ENCODE peak calls at places on chromosomes 1 and 21, in nine cellular contexts. O, Z, Y, S, B, F, M, I and X are unnamed samples.
A peak's percentile ranks its signal among the peaks of the same experiment; 100 is the strongest.

GRCh38 chr1:97904528-97904927 is 16.3 kb downstream of the DPYD start:
- DNase-seq in O (no peak), Z (peak; percentile 71), Y (no peak), S (peak; percentile 75), B (peak; percentile 61), F (no peak), M (no peak), I (peak; percentile 14), X (peak; percentile 79)

GRCh38 chr21:38126677-38127271 is 130.0 kb upstream of the KCNJ15 start:
- DNase-seq in O (no peak), Z (peak; percentile 53), Y (peak; percentile 48), S (peak; percentile 64), B (peak; percentile 52), F (peak; percentile 76), M (peak; percentile 82), I (peak; percentile 51), X (peak; percentile 72)

GRCh38 chr1:233151850-233152249 is 143.7 kb downstream of the PCNX2 start:
- DNase-seq in O (no peak), Z (no peak), Y (no peak), S (no peak), B (no peak), F (no peak), M (no peak), I (no peak), X (no peak)

GRCh38 chr1:56403321-56403720 is 176.0 kb downstream of the PLPP3 start:
- DNase-seq in O (no peak), Z (peak; percentile 51), Y (no peak), S (peak; percentile 18), B (no peak), F (no peak), M (no peak), I (no peak), X (peak; percentile 87)

GRCh38 chr21:42865361-42866160 is 13.8 kb downstream of the WDR4 start:
- DNase-seq in O (no peak), Z (no peak), Y (no peak), S (peak; percentile 62), B (peak; percentile 19), F (no peak), M (no peak), I (no peak), X (no peak)

GRCh38 chr1:236953161-236953560 is 51.1 kb downstream of the MT1HL1 start:
- DNase-seq in O (peak; percentile 23), Z (no peak), Y (peak; percentile 8), S (no peak), B (no peak), F (no peak), M (no peak), I (no peak), X (no peak)

GRCh38 chr1:192808588-192809285 is at the start of gene RGS2:
- DNase-seq in O (peak; percentile 98), Z (peak; percentile 87), Y (peak; percentile 91), S (peak; percentile 97), B (peak; percentile 96), F (peak; percentile 97), M (peak; percentile 96), I (peak; percentile 95), X (peak; percentile 91)

GRCh38 chr1:89518116-89518780 is 6.4 kb upstream of the LRRC8B start:
- DNase-seq in O (no peak), Z (no peak), Y (no peak), S (peak; percentile 67), B (no peak), F (no peak), M (no peak), I (no peak), X (no peak)

GRCh38 chr21:33396436-33396835 is 6.8 kb upstream of the IFNGR2 start:
- DNase-seq in O (no peak), Z (no peak), Y (no peak), S (no peak), B (no peak), F (no peak), M (no peak), I (no peak), X (no peak)

GRCh38 chr21:41932191-41932575 is 21.6 kb downstream of the C2CD2 start:
- DNase-seq in O (no peak), Z (peak; percentile 98), Y (no peak), S (peak; percentile 59), B (peak; percentile 82), F (no peak), M (no peak), I (peak; percentile 69), X (peak; percentile 99)

GRCh38 chr1:103583887-103584286 is 12.5 kb downstream of the AMY2B start:
- DNase-seq in O (no peak), Z (no peak), Y (no peak), S (no peak), B (no peak), F (no peak), M (no peak), I (no peak), X (no peak)

GRCh38 chr1:118104956-118105355 is 80.1 kb downstream of the SPAG17 start:
- DNase-seq in O (no peak), Z (no peak), Y (no peak), S (no peak), B (no peak), F (no peak), M (no peak), I (no peak), X (no peak)

GRCh38 chr1:17304827-17305177 is 3.2 kb upstream of the PADI4 start:
- DNase-seq in O (peak; percentile 70), Z (no peak), Y (no peak), S (no peak), B (no peak), F (no peak), M (no peak), I (no peak), X (no peak)

GRCh38 chr1:161091093-161091492 is 1.7 kb upstream of the NECTIN4 start:
- DNase-seq in O (no peak), Z (no peak), Y (no peak), S (no peak), B (no peak), F (peak; percentile 22), M (no peak), I (no peak), X (no peak)

GRCh38 chr1:9996624-9997582 is at the start of gene RBP7:
- DNase-seq in O (peak; percentile 84), Z (no peak), Y (peak; percentile 14), S (peak; percentile 21), B (no peak), F (peak; percentile 72), M (peak; percentile 80), I (no peak), X (no peak)

GRCh38 chr1:102578806-102579205 is 529.5 kb downstream of the COL11A1 start:
- DNase-seq in O (no peak), Z (no peak), Y (no peak), S (peak; percentile 40), B (no peak), F (no peak), M (no peak), I (no peak), X (peak; percentile 13)

GRCh38 chr1:226589008-226589733 is 40.6 kb downstream of the STUM start:
- DNase-seq in O (no peak), Z (no peak), Y (no peak), S (no peak), B (peak; percentile 39), F (no peak), M (no peak), I (no peak), X (no peak)

DNA sequence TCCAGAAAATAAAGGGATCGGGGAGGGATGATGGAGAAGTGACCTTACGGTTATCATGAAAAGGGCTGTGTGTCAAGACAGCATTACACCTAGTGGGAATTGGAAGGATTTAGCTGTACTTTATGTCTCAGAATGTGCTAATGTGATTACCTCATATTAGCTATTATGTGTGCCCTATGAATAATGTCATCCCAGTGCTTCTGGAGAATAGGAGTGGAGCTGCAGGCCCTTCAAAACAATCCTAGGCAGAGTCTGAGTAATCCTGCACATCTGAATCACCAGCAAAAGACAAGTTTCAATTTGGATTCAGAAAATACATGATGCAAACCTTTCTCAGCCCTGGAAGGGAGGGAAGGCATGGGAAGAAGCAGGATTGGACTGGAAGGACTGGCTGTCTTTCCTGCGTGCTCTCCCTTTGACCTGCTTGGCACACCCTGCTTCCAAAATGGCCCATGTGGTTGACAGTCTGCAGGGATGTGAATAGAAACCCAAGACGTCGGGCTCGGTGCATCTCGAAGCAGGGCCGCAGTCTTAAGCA is 54.1 kb upstream of the TARBP1 start:
- DNase-seq in O (peak; percentile 91), Z (peak; percentile 99), Y (no peak), S (peak; percentile 96), B (peak; percentile 92), F (no peak), M (no peak), I (peak; percentile 53), X (peak; percentile 99)
- H3K4me3 ChIP-seq in O (no peak overlapping the region), Z (no peak overlapping the region), Y (no peak overlapping the region), S (no peak overlapping the region), B (no peak overlapping the region), F (no peak overlapping the region), M (no peak overlapping the region), I (no peak overlapping the region), X (no peak overlapping the region)

DNA sequence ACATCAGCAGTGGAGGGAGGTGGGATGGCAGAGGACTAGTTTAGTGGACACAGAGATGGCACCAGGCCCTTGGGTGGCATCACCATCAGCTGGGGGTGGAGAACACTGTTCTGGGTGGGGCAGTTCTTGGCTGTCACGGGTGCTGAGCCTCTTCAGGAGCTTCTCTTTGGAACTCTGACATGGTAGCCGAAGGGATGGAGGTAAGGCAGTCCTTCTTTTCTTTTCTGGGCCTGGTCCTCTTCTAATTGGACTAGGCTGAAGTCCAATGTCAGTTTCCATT is 8.3 kb upstream of the MEF2D start:
- DNase-seq in O (no peak), Z (no peak), Y (no peak), S (no peak), B (no peak), F (no peak), M (no peak), I (no peak), X (no peak)
- H3K4me3 ChIP-seq in O (no peak overlapping the region), Z (no peak overlapping the region), Y (no peak overlapping the region), S (no peak overlapping the region), B (no peak overlapping the region), F (no peak overlapping the region), M (no peak overlapping the region), I (no peak overlapping the region), X (no peak overlapping the region)

DNA sequence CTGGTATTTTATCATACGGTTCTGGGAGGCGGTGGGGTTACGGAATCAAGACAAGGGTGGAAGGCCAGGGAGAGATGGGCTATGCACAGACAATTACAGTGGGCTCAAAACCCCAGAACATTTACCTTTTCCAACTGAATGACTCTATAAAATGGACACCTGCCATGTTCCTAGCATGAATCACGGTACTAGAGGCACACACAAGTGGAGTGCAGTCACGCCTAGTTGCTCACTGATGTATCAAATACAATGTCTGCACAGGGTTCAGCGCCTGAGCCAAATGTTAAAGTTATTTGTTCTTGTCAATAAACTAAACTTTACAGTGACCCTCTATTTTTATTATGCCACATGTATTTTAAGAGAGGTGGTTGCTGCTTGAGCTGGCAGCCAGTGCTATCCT is 121.4 kb downstream of the ATG4C start:
- DNase-seq in O (no peak), Z (no peak), Y (no peak), S (no peak), B (no peak), F (no peak), M (no peak), I (no peak), X (peak; percentile 13)
- H3K4me3 ChIP-seq in O (no peak overlapping the region), Z (no peak overlapping the region), Y (no peak overlapping the region), S (no peak overlapping the region), B (no peak overlapping the region), F (no peak overlapping the region), M (no peak overlapping the region), I (no peak overlapping the region), X (no peak overlapping the region)

GRCh38 chr1:154434346-154435075 is 29.4 kb downstream of the IL6R start:
- DNase-seq in O (peak; percentile 97), Z (no peak), Y (no peak), S (peak; percentile 65), B (peak; percentile 78), F (no peak), M (peak; percentile 87), I (no peak), X (no peak)
- H3K4me3 ChIP-seq in O (no peak overlapping the region), Z (no peak overlapping the region), Y (no peak overlapping the region), S (no peak overlapping the region), B (no peak overlapping the region), F (no peak overlapping the region), M (no peak overlapping the region), I (no peak overlapping the region), X (no peak overlapping the region)

GRCh38 chr1:67689267-67690017 is 4.4 kb downstream of the GADD45A start:
- DNase-seq in O (no peak), Z (peak; percentile 84), Y (no peak), S (peak; percentile 45), B (no peak), F (no peak), M (no peak), I (peak; percentile 55), X (peak; percentile 88)
- H3K4me3 ChIP-seq in O (no peak overlapping the region), Z (no peak overlapping the region), Y (no peak overlapping the region), S (no peak overlapping the region), B (no peak overlapping the region), F (no peak overlapping the region), M (no peak overlapping the region), I (no peak overlapping the region), X (no peak overlapping the region)